ENCODE peak calls at places on chromosomes 16 and 17, in five cellular contexts. One of them, this sample, is unnamed.

GRCh38 chr17:40122944-40123810 is 1.4 kb downstream of the MSL1 start:
- DNase-seq in dorsolateral prefrontal cortex: no peak
- DNase-seq in GM23248: peak; percentile 65
- DNase-seq in fibroblast of lung: peak; percentile 37
- DNase-seq in gastrocnemius medialis: no peak
- DNase-seq in this sample: peak; percentile 88

GRCh38 chr16:70473446-70474319 is 19.3 kb downstream of the FCSK start:
- DNase-seq in dorsolateral prefrontal cortex: no peak
- DNase-seq in GM23248: no peak
- DNase-seq in fibroblast of lung: no peak
- DNase-seq in gastrocnemius medialis: no peak
- DNase-seq in this sample: no peak

GRCh38 chr17:71224824-71225575 is 895.8 kb upstream of the SOX9 start:
- DNase-seq in dorsolateral prefrontal cortex: no peak
- DNase-seq in GM23248: no peak
- DNase-seq in fibroblast of lung: peak; percentile 62
- DNase-seq in gastrocnemius medialis: no peak
- DNase-seq in this sample: no peak

GRCh38 chr16:17273142-17273561 is 197.6 kb downstream of the XYLT1 start:
- DNase-seq in dorsolateral prefrontal cortex: no peak
- DNase-seq in GM23248: peak; percentile 97
- DNase-seq in fibroblast of lung: peak; percentile 96
- DNase-seq in gastrocnemius medialis: no peak
- DNase-seq in this sample: peak; percentile 72

GRCh38 chr17:54408741-54409140 is 491.9 kb upstream of the TOM1L1 start:
- DNase-seq in dorsolateral prefrontal cortex: peak; percentile 30
- DNase-seq in GM23248: no peak
- DNase-seq in fibroblast of lung: no peak
- DNase-seq in gastrocnemius medialis: no peak
- DNase-seq in this sample: peak; percentile 61

GRCh38 chr17:12548558-12548957 is 117.1 kb upstream of the MYOCD start:
- DNase-seq in dorsolateral prefrontal cortex: no peak
- DNase-seq in GM23248: no peak
- DNase-seq in fibroblast of lung: no peak
- DNase-seq in gastrocnemius medialis: no peak
- DNase-seq in this sample: no peak

GRCh38 chr17:66275651-66276050 is 26.8 kb upstream of the PRKCA start:
- DNase-seq in dorsolateral prefrontal cortex: no peak
- DNase-seq in GM23248: peak; percentile 98
- DNase-seq in fibroblast of lung: peak; percentile 98
- DNase-seq in gastrocnemius medialis: no peak
- DNase-seq in this sample: no peak

GRCh38 chr17:75738218-75738802 is 17.1 kb downstream of the ITGB4 start:
- DNase-seq in dorsolateral prefrontal cortex: peak; percentile 64
- DNase-seq in GM23248: peak; percentile 55
- DNase-seq in fibroblast of lung: no peak
- DNase-seq in gastrocnemius medialis: no peak
- DNase-seq in this sample: no peak

GRCh38 chr17:75509528-75510258 is 5.6 kb downstream of the CASKIN2 start:
- DNase-seq in dorsolateral prefrontal cortex: no peak
- DNase-seq in GM23248: no peak
- DNase-seq in fibroblast of lung: no peak
- DNase-seq in gastrocnemius medialis: no peak
- DNase-seq in this sample: no peak

GRCh38 chr16:58187657-58188430 is 10.1 kb downstream of the CSNK2A2 start:
- DNase-seq in dorsolateral prefrontal cortex: no peak
- DNase-seq in GM23248: no peak
- DNase-seq in fibroblast of lung: no peak
- DNase-seq in gastrocnemius medialis: peak; percentile 2
- DNase-seq in this sample: no peak

GRCh38 chr16:58187092-58187491 is 10.8 kb downstream of the CSNK2A2 start:
- DNase-seq in dorsolateral prefrontal cortex: no peak
- DNase-seq in GM23248: no peak
- DNase-seq in fibroblast of lung: no peak
- DNase-seq in gastrocnemius medialis: no peak
- DNase-seq in this sample: no peak

DNA sequence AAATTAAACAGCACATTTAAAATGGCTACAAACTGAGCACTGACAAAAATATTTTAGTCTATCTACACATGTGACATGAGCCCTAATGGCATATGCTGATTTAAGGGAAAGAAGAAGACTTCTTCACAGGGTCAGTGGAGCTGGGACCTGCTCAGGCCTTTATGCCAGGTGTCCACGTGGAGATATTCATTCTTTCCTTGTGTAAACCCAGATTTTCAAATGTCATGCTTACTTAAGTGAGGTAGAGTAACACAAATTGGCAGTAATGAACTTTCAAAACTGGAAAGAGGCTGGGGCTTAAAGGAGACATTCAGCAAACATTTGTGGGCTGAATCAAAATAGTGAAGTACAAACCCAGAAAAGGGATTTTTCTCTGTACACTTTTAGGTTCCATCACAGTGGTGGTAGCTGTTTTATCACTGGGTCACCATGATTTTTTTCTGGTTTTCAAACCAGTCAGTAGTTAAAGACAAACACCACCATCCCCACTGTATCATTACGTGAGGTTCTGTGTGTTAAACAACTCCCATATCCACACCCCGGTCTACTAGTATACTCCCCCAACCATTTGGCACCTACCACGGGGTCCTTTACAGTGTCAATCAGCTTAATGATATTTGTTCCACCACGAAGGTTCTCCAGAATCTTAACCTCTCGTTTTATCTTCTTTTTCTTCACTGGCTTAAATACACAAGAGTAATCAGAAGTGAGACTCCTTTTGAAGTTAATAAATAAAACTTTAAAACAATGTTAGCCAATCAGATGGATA is 11.5 kb downstream of the CSNK2A2 start:
- DNase-seq in dorsolateral prefrontal cortex: no peak
- DNase-seq in GM23248: no peak
- DNase-seq in fibroblast of lung: no peak
- DNase-seq in gastrocnemius medialis: no peak
- DNase-seq in this sample: no peak
- H3K27ac ChIP-seq in dorsolateral prefrontal cortex: no peak overlapping the region
- H3K27ac ChIP-seq in GM23248: no peak overlapping the region
- H3K27ac ChIP-seq in fibroblast of lung: no peak overlapping the region
- H3K27ac ChIP-seq in gastrocnemius medialis: peak overlapping the region; percentile 73
- H3K27ac ChIP-seq in this sample: no peak overlapping the region

GRCh38 chr17:37788531-37788930 is 43.7 kb upstream of the HNF1B start:
- DNase-seq in dorsolateral prefrontal cortex: no peak
- DNase-seq in GM23248: no peak
- DNase-seq in fibroblast of lung: no peak
- DNase-seq in gastrocnemius medialis: no peak
- DNase-seq in this sample: no peak
- H3K27ac ChIP-seq in dorsolateral prefrontal cortex: no peak overlapping the region
- H3K27ac ChIP-seq in GM23248: no peak overlapping the region
- H3K27ac ChIP-seq in fibroblast of lung: no peak overlapping the region
- H3K27ac ChIP-seq in gastrocnemius medialis: no peak overlapping the region
- H3K27ac ChIP-seq in this sample: no peak overlapping the region

DNA sequence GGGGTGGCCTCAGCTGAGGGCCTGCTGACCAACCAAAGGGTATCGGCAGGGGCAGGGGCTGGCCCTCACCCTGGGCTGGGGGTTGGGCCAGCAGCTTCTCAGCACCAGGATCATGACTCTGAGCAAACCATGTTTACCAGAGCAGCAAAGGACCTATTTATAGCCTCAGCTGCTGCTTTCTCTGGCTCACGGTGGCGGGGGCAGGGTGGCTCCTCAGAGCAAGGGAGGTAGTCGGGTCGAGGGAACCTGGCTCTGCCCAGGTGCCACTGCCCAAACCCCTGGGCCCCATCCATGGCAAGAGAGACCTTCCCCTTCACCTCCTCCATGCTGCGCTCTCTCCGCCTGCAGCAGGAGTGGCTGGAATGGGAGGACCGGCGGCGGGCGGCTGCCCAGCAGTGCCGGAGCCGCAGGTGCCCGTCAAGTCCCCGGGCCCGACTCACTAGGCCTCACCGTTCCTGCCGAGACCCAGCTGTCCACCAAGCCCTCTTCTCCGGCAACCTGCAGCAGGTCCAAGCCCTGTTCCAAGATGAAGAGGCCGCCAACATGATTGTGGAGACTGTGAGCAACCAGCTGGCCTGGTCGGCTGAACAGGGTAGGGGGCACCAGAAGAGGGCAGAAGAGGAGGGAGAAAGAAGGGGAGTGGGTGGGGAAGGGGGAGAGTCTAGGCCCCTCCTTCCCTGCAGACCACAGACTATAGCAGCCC is at the start of gene ASB16:
- DNase-seq in dorsolateral prefrontal cortex: no peak
- DNase-seq in GM23248: peak; percentile 47
- DNase-seq in fibroblast of lung: peak; percentile 41
- DNase-seq in gastrocnemius medialis: peak; percentile 80
- DNase-seq in this sample: peak; percentile 31
- H3K27ac ChIP-seq in dorsolateral prefrontal cortex: no peak within 1 kb of the TSS
- H3K27ac ChIP-seq in GM23248: no peak within 1 kb of the TSS
- H3K27ac ChIP-seq in fibroblast of lung: no peak within 1 kb of the TSS
- H3K27ac ChIP-seq in gastrocnemius medialis: peak within 1 kb of the TSS; percentile 100
- H3K27ac ChIP-seq in this sample: no peak within 1 kb of the TSS

GRCh38 chr16:78579020-78579419 is 479.6 kb downstream of the WWOX start:
- DNase-seq in dorsolateral prefrontal cortex: no peak
- DNase-seq in GM23248: no peak
- DNase-seq in fibroblast of lung: no peak
- DNase-seq in gastrocnemius medialis: no peak
- DNase-seq in this sample: no peak
- H3K27ac ChIP-seq in dorsolateral prefrontal cortex: no peak overlapping the region
- H3K27ac ChIP-seq in GM23248: no peak overlapping the region
- H3K27ac ChIP-seq in fibroblast of lung: no peak overlapping the region
- H3K27ac ChIP-seq in gastrocnemius medialis: no peak overlapping the region
- H3K27ac ChIP-seq in this sample: no peak overlapping the region

GRCh38 chr16:84999200-84999599 is 12.1 kb downstream of the ZDHHC7 start:
- DNase-seq in dorsolateral prefrontal cortex: no peak
- DNase-seq in GM23248: peak; percentile 57
- DNase-seq in fibroblast of lung: peak; percentile 63
- DNase-seq in gastrocnemius medialis: no peak
- DNase-seq in this sample: no peak
- H3K27ac ChIP-seq in dorsolateral prefrontal cortex: no peak overlapping the region
- H3K27ac ChIP-seq in GM23248: peak overlapping the region; percentile 1
- H3K27ac ChIP-seq in fibroblast of lung: no peak overlapping the region
- H3K27ac ChIP-seq in gastrocnemius medialis: peak overlapping the region; percentile 83
- H3K27ac ChIP-seq in this sample: no peak overlapping the region

DNA sequence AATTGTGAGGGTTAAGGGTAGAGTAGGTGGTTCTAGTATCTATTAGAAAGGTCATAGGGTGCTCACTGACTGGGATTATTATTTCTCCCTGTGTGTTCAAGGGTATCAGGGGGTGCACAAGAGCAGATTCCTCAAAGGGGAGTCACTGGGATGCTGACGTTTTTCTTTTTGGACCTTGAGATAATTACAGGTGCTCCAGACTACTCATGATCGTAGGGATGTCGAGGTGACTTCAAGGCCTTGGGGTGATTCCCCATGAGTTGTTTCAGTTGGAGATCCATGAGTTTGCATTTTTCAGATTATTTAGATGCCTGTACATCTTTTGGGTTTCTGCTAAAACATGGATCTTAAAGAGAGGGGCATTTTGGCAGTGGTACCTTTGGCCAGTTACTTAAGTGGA is 41.4 kb upstream of the TEKT1 start:
- DNase-seq in dorsolateral prefrontal cortex: no peak
- DNase-seq in GM23248: no peak
- DNase-seq in fibroblast of lung: no peak
- DNase-seq in gastrocnemius medialis: no peak
- DNase-seq in this sample: no peak
- H3K27ac ChIP-seq in dorsolateral prefrontal cortex: no peak overlapping the region
- H3K27ac ChIP-seq in GM23248: no peak overlapping the region
- H3K27ac ChIP-seq in fibroblast of lung: no peak overlapping the region
- H3K27ac ChIP-seq in gastrocnemius medialis: no peak overlapping the region
- H3K27ac ChIP-seq in this sample: no peak overlapping the region

GRCh38 chr16:85457366-85457765 is 155.8 kb upstream of the GSE1 start:
- DNase-seq in dorsolateral prefrontal cortex: no peak
- DNase-seq in GM23248: peak; percentile 64
- DNase-seq in fibroblast of lung: no peak
- DNase-seq in gastrocnemius medialis: no peak
- DNase-seq in this sample: no peak

GRCh38 chr16:85454171-85454883 is 158.8 kb upstream of the GSE1 start:
- DNase-seq in dorsolateral prefrontal cortex: no peak
- DNase-seq in GM23248: no peak
- DNase-seq in fibroblast of lung: no peak
- DNase-seq in gastrocnemius medialis: no peak
- DNase-seq in this sample: no peak

GRCh38 chr16:85453701-85454100 is 159.4 kb upstream of the GSE1 start:
- DNase-seq in dorsolateral prefrontal cortex: no peak
- DNase-seq in GM23248: no peak
- DNase-seq in fibroblast of lung: no peak
- DNase-seq in gastrocnemius medialis: no peak
- DNase-seq in this sample: no peak

GRCh38 chr16:85453179-85453678 is 159.9 kb upstream of the GSE1 start:
- DNase-seq in dorsolateral prefrontal cortex: peak; percentile 51
- DNase-seq in GM23248: no peak
- DNase-seq in fibroblast of lung: no peak
- DNase-seq in gastrocnemius medialis: no peak
- DNase-seq in this sample: no peak

DNA sequence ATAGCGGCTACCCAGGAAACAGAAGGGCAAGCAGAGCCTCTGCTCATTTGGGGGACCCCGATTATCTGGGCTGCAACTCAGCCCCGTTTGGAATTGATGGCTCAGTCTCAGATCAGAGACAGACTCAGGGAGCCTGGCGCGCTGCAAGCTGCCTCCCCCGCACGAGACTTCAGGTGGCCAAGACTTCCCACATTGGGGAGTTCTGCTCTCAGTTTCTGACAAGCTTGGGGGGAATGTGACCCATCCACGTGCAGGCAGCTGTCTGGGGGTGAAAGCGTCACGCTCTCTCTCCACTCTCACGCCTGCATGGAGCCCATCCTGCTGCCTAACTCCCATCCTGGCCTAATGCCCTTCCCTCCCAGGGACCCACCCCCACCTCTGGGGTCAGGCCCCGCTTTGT is 157.6 kb upstream of the GSE1 start:
- DNase-seq in dorsolateral prefrontal cortex: no peak
- DNase-seq in GM23248: no peak
- DNase-seq in fibroblast of lung: no peak
- DNase-seq in gastrocnemius medialis: no peak
- DNase-seq in this sample: no peak
- H3K27ac ChIP-seq in dorsolateral prefrontal cortex: no peak overlapping the region
- H3K27ac ChIP-seq in GM23248: no peak overlapping the region
- H3K27ac ChIP-seq in fibroblast of lung: no peak overlapping the region
- H3K27ac ChIP-seq in gastrocnemius medialis: no peak overlapping the region
- H3K27ac ChIP-seq in this sample: no peak overlapping the region

DNA sequence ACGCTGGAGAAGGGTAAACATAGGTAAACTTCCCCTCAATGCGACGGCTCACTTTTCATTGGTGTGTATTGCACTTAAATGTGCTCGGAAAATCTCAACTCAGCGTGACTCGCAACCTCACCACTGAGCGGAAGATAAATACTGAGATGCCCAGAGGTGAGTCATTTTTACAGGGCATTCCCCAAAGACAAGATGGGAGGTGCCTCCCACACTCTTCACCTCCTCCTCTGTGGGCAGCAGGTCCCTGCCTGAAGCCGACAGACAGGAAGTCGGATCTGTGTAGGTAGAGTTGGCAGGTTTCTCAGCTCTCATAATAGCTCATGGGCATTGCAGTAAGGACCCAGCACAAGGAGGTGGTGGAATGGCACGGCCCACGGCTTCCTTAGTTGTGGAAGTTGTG is 274.6 kb upstream of the HSBP1 start:
- DNase-seq in dorsolateral prefrontal cortex: no peak
- DNase-seq in GM23248: peak; percentile 81
- DNase-seq in fibroblast of lung: peak; percentile 73
- DNase-seq in gastrocnemius medialis: no peak
- DNase-seq in this sample: peak; percentile 29
- H3K27ac ChIP-seq in dorsolateral prefrontal cortex: no peak overlapping the region
- H3K27ac ChIP-seq in GM23248: no peak overlapping the region
- H3K27ac ChIP-seq in fibroblast of lung: no peak overlapping the region
- H3K27ac ChIP-seq in gastrocnemius medialis: no peak overlapping the region
- H3K27ac ChIP-seq in this sample: no peak overlapping the region

This sample was measured in mesendoderm.